ENCODE peak calls at places on chromosomes 2 and 18, in eight cellular contexts. R is NCI-H2029 treated with DMSO at 0.1 percent for 48 hours; C is GM06990; Q is activated CD4-positive, CD25-positive, alpha-beta regulatory T cell treated with anti-CD3 and anti-CD28 coated beads, Interleukin-2, amount 50 U/mL, for 72 hours; F is HCEC 1CT; E is hippocampal formation; S is HFFc6; Z is CD8-positive, alpha-beta memory T cell. A is an unnamed sample.

GRCh38 chr2:128644745-128645256 is 326.1 kb upstream of the HS6ST1 start:
- DNase-seq in Z (no peak), R (no peak), Q (no peak), E (no peak), S (no peak), F (no peak), C (no peak), A (no peak)

GRCh38 chr2:32119161-32119560 is 46.5 kb upstream of the SLC30A6 start:
- DNase-seq in C (no peak), Q (no peak), R (no peak), Z (no peak), F (no peak), E (no peak), S (no peak), A (no peak)

GRCh38 chr18:79787527-79788095 is 10.1 kb upstream of the KCNG2 start:
- DNase-seq in S (no peak), Q (no peak), F (no peak), R (no peak), Z (no peak), E (no peak), C (no peak), A (no peak)

GRCh38 chr18:12032786-12033642 is 51.7 kb downstream of the IMPA2 start:
- DNase-seq in R (no peak), F (peak; percentile 68), Q (no peak), C (no peak), E (no peak), S (peak; percentile 39), Z (no peak), A (no peak)

GRCh38 chr2:165825041-165825440 is 31.0 kb upstream of the GALNT3 start:
- DNase-seq in E (no peak), C (no peak), Z (no peak), R (peak; percentile 95), F (no peak), Q (no peak), S (no peak), A (no peak)

GRCh38 chr2:203722411-203722810 is 16.0 kb downstream of the CD28 start:
- DNase-seq in F (peak; percentile 46), C (no peak), E (no peak), Z (no peak), S (peak; percentile 36), Q (no peak), R (no peak), A (no peak)

GRCh38 chr18:34592961-34593382 is 117.1 kb upstream of the DTNA start:
- DNase-seq in C (no peak), Z (no peak), F (peak; percentile 5), S (peak; percentile 13), Q (no peak), E (peak; percentile 68), R (no peak), A (peak; percentile 85)

GRCh38 chr2:206984206-206984605 is 44.9 kb downstream of the CPO start:
- DNase-seq in Z (no peak), S (no peak), Q (no peak), R (no peak), C (no peak), F (peak; percentile 81), E (no peak), A (no peak)

GRCh38 chr2:174059178-174059874 is 94.2 kb upstream of the SP3 start:
- DNase-seq in F (peak; percentile 91), Z (no peak), E (no peak), Q (no peak), R (no peak), S (peak; percentile 89), C (no peak), A (no peak)

GRCh38 chr2:38856165-38856564 is 19.6 kb downstream of the DHX57 start:
- DNase-seq in S (no peak), Q (no peak), C (no peak), E (no peak), Z (no peak), F (peak; percentile 42), R (no peak), A (no peak)

GRCh38 chr2:121977326-121977725 is 221.9 kb downstream of the TSN start:
- DNase-seq in Z (no peak), R (no peak), S (no peak), E (no peak), F (no peak), Q (no peak), C (no peak), A (no peak)

GRCh38 chr2:130972410-130972809 is 120.8 kb downstream of the FAM168B start:
- DNase-seq in R (no peak), C (no peak), S (no peak), E (no peak), F (no peak), Z (peak; percentile 19), Q (no peak), A (no peak)

GRCh38 chr18:23401400-23402347 is 51.4 kb upstream of the RIOK3 start:
- DNase-seq in Z (no peak), F (peak; percentile 94), Q (no peak), E (no peak), S (no peak), R (no peak), C (no peak), A (no peak)

GRCh38 chr2:7703048-7703447 is 785.8 kb downstream of the RNF144A start:
- DNase-seq in Z (no peak), F (no peak), S (no peak), R (no peak), C (no peak), Q (no peak), E (no peak), A (no peak)

GRCh38 chr2:138183700-138184099 is 219.4 kb downstream of the HNMT start:
- DNase-seq in R (no peak), Z (no peak), Q (no peak), F (no peak), C (no peak), S (no peak), E (no peak), A (no peak)

GRCh38 chr2:122384768-122385333 is 629.4 kb downstream of the TSN start:
- DNase-seq in S (no peak), F (no peak), C (no peak), R (peak; percentile 79), Q (no peak), E (no peak), Z (no peak), A (no peak)

GRCh38 chr2:240431276-240431662 is 4.2 kb upstream of the GPC1 start:
- DNase-seq in F (no peak), R (no peak), Z (no peak), S (no peak), E (no peak), C (no peak), Q (peak; percentile 24), A (no peak)

GRCh38 chr2:204842731-204843490 is 297.6 kb downstream of the PARD3B start:
- DNase-seq in E (peak; percentile 39), S (peak; percentile 91), C (no peak), Q (no peak), Z (no peak), F (peak; percentile 92), R (no peak), A (peak; percentile 45)

GRCh38 chr18:48851563-48851962 is 99.2 kb downstream of the SMAD7 start:
- DNase-seq in F (no peak), S (no peak), C (no peak), R (no peak), Q (no peak), Z (no peak), E (peak; percentile 19), A (peak; percentile 81)

GRCh38 chr2:46337208-46337994 is 40.2 kb downstream of the EPAS1 start:
- DNase-seq in Q (no peak), S (no peak), F (no peak), Z (no peak), C (no peak), R (no peak), E (peak; percentile 35), A (peak; percentile 61)

GRCh38 chr18:21177742-21178305 is 64.2 kb upstream of the GREB1L start:
- DNase-seq in C (no peak), Z (no peak), F (no peak), S (no peak), E (no peak), Q (no peak), R (no peak), A (no peak)

GRCh38 chr2:62472321-62472720 is 33.7 kb downstream of the TMEM17 start:
- DNase-seq in C (no peak), S (no peak), Z (no peak), E (no peak), Q (no peak), F (no peak), R (no peak), A (no peak)

GRCh38 chr2:74759991-74760390 is 73.9 kb upstream of the HK2 start:
- DNase-seq in C (no peak), E (no peak), F (peak; percentile 77), R (no peak), S (no peak), Q (no peak), Z (no peak), A (no peak)

GRCh38 chr18:58362027-58362575 is 266.8 kb downstream of the ALPK2 start:
- DNase-seq in F (peak; percentile 95), S (peak; percentile 97), Z (no peak), E (no peak), C (no peak), Q (no peak), R (no peak), A (peak; percentile 40)

GRCh38 chr2:130756041-130756720 is 841 bp downstream of the AMER3 start:
- DNase-seq in C (no peak), S (no peak), R (no peak), F (no peak), E (no peak), Q (no peak), Z (no peak), A (no peak)

GRCh38 chr2:47339745-47340541 is 63.0 kb upstream of the MSH2 start:
- DNase-seq in R (peak; percentile 65), Q (no peak), S (peak; percentile 65), Z (no peak), C (no peak), F (no peak), E (no peak), A (no peak)

GRCh38 chr2:217108575-217109027 is 248.7 kb upstream of the TNP1 start:
- DNase-seq in F (no peak), E (no peak), C (no peak), Q (no peak), S (no peak), Z (no peak), R (no peak), A (no peak)

GRCh38 chr18:25832008-25832604 is 258.3 kb downstream of the SS18 start:
- DNase-seq in S (peak; percentile 47), Q (no peak), Z (no peak), E (peak; percentile 8), R (no peak), F (peak; percentile 64), C (no peak), A (peak; percentile 74)

GRCh38 chr2:236158969-236159777 is 9.0 kb downstream of the GBX2 start:
- DNase-seq in R (no peak), Z (no peak), F (no peak), Q (no peak), S (no peak), E (no peak), C (no peak), A (no peak)